ENCODE peak calls at places on chromosomes 7 and 10, in five cellular contexts. F, T, W, P and Z are unnamed samples.
A peak's percentile ranks its signal among the peaks of the same experiment; 100 is the strongest.

GRCh38 chr7:32943654-32944030 is 13.6 kb upstream of the FKBP9 start:
- DNase-seq in W (no peak), T (no peak), P (no peak), F (no peak), Z (no peak)

GRCh38 chr7:45098983-45099839 is 10.4 kb upstream of the NACAD start:
- DNase-seq in F (no peak), W (no peak), P (no peak), T (no peak), Z (no peak)

GRCh38 chr7:86504229-86504628 is 139.5 kb upstream of the GRM3 start:
- DNase-seq in W (no peak), P (no peak), F (no peak), T (no peak), Z (no peak)

GRCh38 chr7:53325061-53325460 is 289.6 kb downstream of the POM121L12 start:
- DNase-seq in W (no peak), F (peak; percentile 12), P (no peak), T (no peak), Z (no peak)

GRCh38 chr10:3548702-3549101 is 236.3 kb downstream of the KLF6 start:
- DNase-seq in F (no peak), T (no peak), P (no peak), W (no peak), Z (no peak)

GRCh38 chr7:136938476-136938875 is 70.0 kb downstream of the CHRM2 start:
- DNase-seq in W (no peak), T (no peak), P (no peak), F (no peak), Z (no peak)

GRCh38 chr7:121798896-121799295 is 74.1 kb upstream of the PTPRZ1 start:
- DNase-seq in T (peak; percentile 71), F (peak; percentile 47), W (no peak), P (no peak), Z (peak; percentile 6)

GRCh38 chr7:44158060-44158872 is 17.1 kb upstream of the MYL7 start:
- DNase-seq in W (no peak), F (no peak), T (no peak), P (no peak), Z (no peak)

GRCh38 chr10:44965651-44966097 is 6.1 kb downstream of the RASSF4 start:
- DNase-seq in P (peak; percentile 73), W (no peak), F (no peak), T (no peak), Z (no peak)

GRCh38 chr10:71599518-71599917 is 120.1 kb downstream of the C10orf105 start:
- DNase-seq in P (no peak), F (no peak), T (no peak), W (no peak), Z (no peak)

GRCh38 chr10:77533887-77534278 is 103.7 kb downstream of the KCNMA1 start:
- DNase-seq in W (no peak), F (peak; percentile 15), T (peak; percentile 29), P (no peak), Z (peak; percentile 52)

GRCh38 chr7:84529480-84530205 is 335.1 kb upstream of the SEMA3A start:
- DNase-seq in W (no peak), T (peak; percentile 90), P (no peak), F (peak; percentile 97), Z (peak; percentile 72)

GRCh38 chr10:129942936-129943724 is 20.9 kb downstream of the EBF3 start:
- DNase-seq in W (no peak), F (no peak), T (no peak), P (no peak), Z (no peak)

GRCh38 chr7:31950101-31950755 is 120.0 kb downstream of the PDE1C start:
- DNase-seq in F (peak; percentile 33), P (no peak), T (peak; percentile 73), W (no peak), Z (no peak)

GRCh38 chr7:68785036-68785435 is 813.2 kb upstream of the AUTS2 start:
- DNase-seq in F (no peak), P (no peak), W (no peak), T (no peak), Z (no peak)

GRCh38 chr7:142311876-142312275 is 54.0 kb upstream of the PRSS58 start:
- DNase-seq in P (no peak), T (no peak), F (no peak), W (no peak), Z (no peak)

GRCh38 chr7:122532406-122533269 is 166.3 kb downstream of the RNF133 start:
- DNase-seq in F (peak; percentile 21), W (no peak), P (no peak), T (no peak), Z (peak; percentile 23)

GRCh38 chr7:83934118-83934734 is 260.4 kb downstream of the SEMA3A start:
- DNase-seq in T (no peak), F (peak; percentile 12), W (no peak), P (no peak), Z (no peak)

GRCh38 chr10:110455440-110455839 is 42.3 kb upstream of the DUSP5 start:
- DNase-seq in F (no peak), T (no peak), W (no peak), P (no peak), Z (no peak)

GRCh38 chr10:2942937-2943336 is 124.4 kb upstream of the PFKP start:
- DNase-seq in W (no peak), F (no peak), P (no peak), T (no peak), Z (no peak)

GRCh38 chr10:47404446-47404845 is 20.4 kb upstream of the ZNF488 start:
- DNase-seq in T (no peak), P (no peak), W (no peak), F (no peak), Z (no peak)

GRCh38 chr7:100432621-100433275 is 3.1 kb downstream of the MEPCE start:
- DNase-seq in F (no peak), W (no peak), T (no peak), P (no peak), Z (no peak)

GRCh38 chr7:130276796-130277762 is 10.4 kb downstream of the CPA2 start:
- DNase-seq in F (peak; percentile 38), P (no peak), T (peak; percentile 82), W (no peak), Z (peak; percentile 60)

GRCh38 chr7:67843001-67843400 is 846.4 kb downstream of the TYW1 start:
- DNase-seq in T (no peak), F (no peak), W (no peak), P (no peak), Z (no peak)

GRCh38 chr7:43618073-43618472 is 35.2 kb downstream of the STK17A start:
- DNase-seq in W (no peak), P (no peak), T (no peak), F (no peak), Z (no peak)

GRCh38 chr7:98526059-98526458 is 91.0 kb upstream of the NPTX2 start:
- DNase-seq in W (no peak), F (no peak), P (no peak), T (no peak), Z (no peak)

GRCh38 chr10:44552716-44553115 is 167.8 kb upstream of the CXCL12 start:
- DNase-seq in F (no peak), T (no peak), P (no peak), W (no peak), Z (no peak)

GRCh38 chr7:28605427-28605826 is 193.1 kb downstream of the CREB5 start:
- DNase-seq in T (no peak), F (no peak), P (no peak), W (no peak), Z (no peak)

GRCh38 chr10:74500026-74500704 is 326.2 kb upstream of the KAT6B start:
- DNase-seq in P (no peak), W (no peak), T (no peak), F (no peak), Z (no peak)

GRCh38 chr10:124799196-124799595 is 2.4 kb upstream of the ABRAXAS2 start:
- DNase-seq in T (no peak), W (no peak), F (no peak), P (no peak), Z (no peak)

GRCh38 chr10:115093776-115094361 is 704 bp downstream of the ATRNL1 start:
- DNase-seq in P (peak; percentile 23), T (peak; percentile 3), F (no peak), W (no peak), Z (no peak)

GRCh38 chr7:82015751-82016150 is 245.9 kb upstream of the HGF start:
- DNase-seq in P (no peak), F (peak; percentile 72), W (no peak), T (peak; percentile 38), Z (peak; percentile 11)

GRCh38 chr10:1316107-1316805 is 260.1 kb downstream of the WDR37 start:
- DNase-seq in T (no peak), F (no peak), W (no peak), P (no peak), Z (no peak)

GRCh38 chr10:79266543-79267312 is 80.5 kb upstream of the PPIF start:
- DNase-seq in W (peak; percentile 56), F (peak; percentile 84), P (no peak), T (peak; percentile 71), Z (peak; percentile 74)

GRCh38 chr10:52459097-52459496 is 145.0 kb downstream of the DKK1 start:
- DNase-seq in P (no peak), F (no peak), T (no peak), W (no peak), Z (no peak)

GRCh38 chr10:131111474-131112080 is 199.9 kb downstream of the TCERG1L start:
- DNase-seq in W (no peak), P (no peak), F (no peak), T (no peak), Z (no peak)

GRCh38 chr7:73858807-73859206 is 2.2 kb upstream of the TMEM270 start:
- DNase-seq in F (no peak), T (no peak), P (no peak), W (no peak), Z (no peak)

GRCh38 chr7:15305002-15305600 is 256.7 kb downstream of the AGMO start:
- DNase-seq in P (peak; percentile 64), W (no peak), T (peak; percentile 37), F (peak; percentile 51), Z (peak; percentile 71)
- TF ChIP-seq CTCF in P (peak; percentile 89), W (peak; percentile 33), T (peak; percentile 75), F (peak; percentile 53), Z (peak; percentile 63)

GRCh38 chr7:149255174-149255573 is 6.8 kb upstream of the ZNF783 start:
- DNase-seq in P (no peak), T (no peak), F (no peak), W (no peak), Z (no peak)
- TF ChIP-seq CTCF in P (no peak), T (no peak), F (no peak), W (no peak), Z (no peak)

GRCh38 chr7:151759591-151760042 is 117.3 kb downstream of the PRKAG2 start:
- DNase-seq in W (peak; percentile 64), T (peak; percentile 54), P (peak; percentile 86), F (peak; percentile 61), Z (peak; percentile 78)
- TF ChIP-seq CTCF in W (peak; percentile 74), T (peak; percentile 95), P (peak; percentile 84), F (peak; percentile 94), Z (peak; percentile 83)

DNA sequence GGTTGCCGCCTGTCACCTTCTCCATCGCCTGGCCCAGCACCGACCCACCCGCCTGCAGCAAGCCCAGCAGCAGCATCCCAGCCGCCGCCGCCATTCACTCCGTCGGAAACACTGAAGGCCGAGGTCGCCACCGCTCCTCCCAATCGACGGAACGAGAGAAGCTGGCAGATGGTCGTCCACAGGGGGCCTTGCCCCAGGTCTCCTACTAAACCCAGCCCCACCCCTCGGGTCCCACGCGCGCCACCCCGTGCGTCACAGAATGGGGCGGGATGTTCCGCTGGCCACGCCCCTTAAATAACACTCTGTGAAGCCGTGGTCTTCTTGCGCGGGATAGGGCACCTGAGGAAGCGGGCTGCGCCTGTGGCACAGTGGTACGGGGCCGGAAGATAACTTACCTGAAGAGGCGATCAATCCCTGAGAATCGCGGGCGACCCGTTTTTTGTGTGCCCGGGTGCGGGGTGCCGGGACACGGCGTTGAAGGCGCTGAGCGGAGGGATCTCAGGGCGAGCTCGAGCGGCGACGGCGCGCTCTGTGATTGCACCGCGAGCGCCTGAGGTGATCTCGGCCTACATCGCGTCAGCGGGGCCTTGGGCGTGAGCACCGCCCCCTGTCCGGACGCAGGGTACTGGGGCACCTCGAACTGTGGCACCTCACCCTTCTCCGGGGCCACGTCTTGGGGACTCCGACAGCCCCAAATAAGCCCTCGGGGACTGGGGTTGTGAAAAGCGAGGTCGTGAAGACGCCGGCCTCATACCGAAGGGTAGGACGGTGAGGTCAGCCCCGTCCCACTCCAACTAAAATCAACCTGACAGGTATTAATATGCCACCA is at the start of gene CYP51A1:
- DNase-seq in F (peak; percentile 76), W (peak; percentile 94), P (peak; percentile 91), T (peak; percentile 93), Z (peak; percentile 94)
- TF ChIP-seq CTCF in F (peak; percentile 30), W (no peak), P (no peak), T (peak; percentile 1), Z (no peak)